ENCODE peak calls at places on chromosome 12, in six cellular contexts. Q, Z, J, B, O and U are unnamed samples.

GRCh38 chr12:690466-690865 is 27.2 kb upstream of the NINJ2 start:
- DNase-seq in Z (no peak), O (peak; percentile 79), B (peak; percentile 42), Q (peak; percentile 52), J (no peak), U (no peak)

GRCh38 chr12:25207883-25208282 is 12.8 kb downstream of the ETFRF1 start:
- DNase-seq in J (no peak), Z (no peak), O (no peak), B (no peak), Q (no peak), U (no peak)

GRCh38 chr12:90038290-90038689 is 329.7 kb upstream of the ATP2B1 start:
- DNase-seq in Q (no peak), Z (no peak), O (no peak), B (no peak), J (no peak), U (no peak)

GRCh38 chr12:32499048-32499447 is 99.7 kb downstream of the FGD4 start:
- DNase-seq in J (no peak), O (peak; percentile 98), Q (no peak), Z (no peak), B (no peak), U (no peak)

GRCh38 chr12:122057007-122057735 is 21.4 kb upstream of the MLXIP start:
- DNase-seq in Z (no peak), J (no peak), B (no peak), Q (no peak), O (no peak), U (no peak)

GRCh38 chr12:56157201-56158028 is 744 bp upstream of the MYL6 start:
- DNase-seq in O (peak; percentile 95), Q (peak; percentile 93), B (peak; percentile 85), J (peak; percentile 84), Z (peak; percentile 34), U (peak; percentile 71)

GRCh38 chr12:118061876-118062791 is 1.2 kb upstream of the WSB2 start:
- DNase-seq in Z (no peak), B (peak; percentile 63), O (peak; percentile 59), J (peak; percentile 58), Q (peak; percentile 74), U (peak; percentile 56)

GRCh38 chr12:121813951-121814350 is 10.1 kb downstream of the SETD1B start:
- DNase-seq in Z (no peak), Q (no peak), B (no peak), J (no peak), O (no peak), U (no peak)

GRCh38 chr12:12749433-12749832 is 32.3 kb downstream of the CDKN1B start:
- DNase-seq in B (peak; percentile 45), Q (no peak), O (no peak), Z (no peak), J (peak; percentile 51), U (peak; percentile 58)

GRCh38 chr12:131436922-131437705 is 273.8 kb upstream of the SFSWAP start:
- DNase-seq in Q (no peak), B (no peak), J (no peak), O (peak; percentile 71), Z (no peak), U (no peak)

GRCh38 chr12:104662203-104662602 is 205.5 kb downstream of the CHST11 start:
- DNase-seq in Z (no peak), B (no peak), J (peak; percentile 23), O (no peak), Q (no peak), U (no peak)

GRCh38 chr12:74725154-74725553 is 187.5 kb downstream of the ATXN7L3B start:
- DNase-seq in Z (peak; percentile 28), B (peak; percentile 59), Q (peak; percentile 35), J (no peak), O (peak; percentile 26), U (no peak)

GRCh38 chr12:50505386-50505827 is 622 bp downstream of the DIP2B start:
- DNase-seq in O (peak; percentile 76), Z (no peak), J (peak; percentile 16), Q (peak; percentile 62), B (peak; percentile 27), U (peak; percentile 30)

GRCh38 chr12:12985817-12986408 is 14.2 kb downstream of the HEBP1 start:
- DNase-seq in B (peak; percentile 49), J (peak; percentile 22), Z (no peak), Q (peak; percentile 63), O (peak; percentile 21), U (no peak)

GRCh38 chr12:132503611-132504204 is 13.8 kb downstream of the FBRSL1 start:
- DNase-seq in B (peak; percentile 60), Q (peak; percentile 67), J (no peak), Z (no peak), O (no peak), U (no peak)

GRCh38 chr12:108307006-108307405 is 32.1 kb downstream of the CMKLR1 start:
- DNase-seq in Z (no peak), B (no peak), O (no peak), Q (peak; percentile 69), J (no peak), U (no peak)

GRCh38 chr12:12439636-12440035 is 82.8 kb downstream of the BORCS5 start:
- DNase-seq in Z (no peak), J (peak; percentile 63), Q (peak; percentile 96), O (no peak), B (peak; percentile 96), U (no peak)

GRCh38 chr12:1796515-1797010 is 23.8 kb upstream of the LRTM2 start:
- DNase-seq in B (no peak), Q (peak; percentile 56), Z (no peak), O (peak; percentile 44), J (no peak), U (peak; percentile 57)

GRCh38 chr12:91139981-91140659 is 28.8 kb upstream of the LUM start:
- DNase-seq in J (no peak), O (peak; percentile 31), Q (peak; percentile 76), B (peak; percentile 93), Z (peak; percentile 87), U (no peak)

GRCh38 chr12:113474635-113475436 is 3.2 kb upstream of the LHX5 start:
- DNase-seq in B (no peak), O (peak; percentile 31), Q (no peak), Z (no peak), J (no peak), U (no peak)

GRCh38 chr12:124493809-124494750 is 73.3 kb downstream of the NCOR2 start:
- DNase-seq in Q (no peak), Z (no peak), J (no peak), B (no peak), O (no peak), U (peak; percentile 81)

GRCh38 chr12:100154472-100155247 is 12.0 kb upstream of the BLTP3B start:
- DNase-seq in O (peak; percentile 83), J (peak; percentile 82), Q (peak; percentile 76), Z (no peak), B (peak; percentile 77), U (peak; percentile 83)

GRCh38 chr12:57698414-57698813 is 4.5 kb downstream of the OS9 start:
- DNase-seq in Z (no peak), B (no peak), O (no peak), J (no peak), Q (no peak), U (no peak)